ENCODE peak calls at places on chromosome 1, in five cellular contexts. E is heart left ventricle; F is uterus; R is effector memory CD4-positive, alpha-beta T cell; B is right atrium auricular region. D is an unnamed sample. For H3K4me1 and H3K36me3, the result is how much of the 10 kb centered on the place peaks cover.

GRCh38 chr1:239914827-239915231 is 176.9 kb upstream of the FMN2 start:
- DNase-seq in E (no peak), F (no peak), R (no peak), B (no peak), D (no peak)

GRCh38 chr1:194361374-194362131 is 1175.1 kb upstream of the B3GALT2 start:
- DNase-seq in E (no peak), F (no peak), R (no peak), B (no peak), D (no peak)

GRCh38 chr1:192962901-192963300 is 96.3 kb downstream of the UCHL5 start:
- DNase-seq in E (no peak), F (no peak), R (no peak), B (no peak), D (no peak)

GRCh38 chr1:31095985-31096384 is 30.5 kb upstream of the PUM1 start:
- DNase-seq in E (no peak), F (no peak), R (no peak), B (no peak), D (no peak)

GRCh38 chr1:225896937-225897549 is 8.1 kb upstream of the LEFTY1 start:
- DNase-seq in E (no peak), F (no peak), R (peak), B (no peak), D (no peak)

GRCh38 chr1:180923024-180923841 is 10.5 kb downstream of the KIAA1614 start:
- DNase-seq in E (no peak), F (no peak), R (no peak), B (no peak), D (no peak)

GRCh38 chr1:233695901-233696300 is 82.0 kb downstream of the KCNK1 start:
- DNase-seq in E (no peak), F (no peak), R (no peak), B (no peak), D (no peak)

GRCh38 chr1:101284021-101284420 is 47.2 kb downstream of the S1PR1 start:
- DNase-seq in E (no peak), F (no peak), R (no peak), B (peak), D (no peak)

GRCh38 chr1:235527196-235527814 is 23.1 kb upstream of the B3GALNT2 start:
- DNase-seq in E (no peak), F (no peak), R (no peak), B (peak), D (no peak)

GRCh38 chr1:234720709-234721436 is 110.9 kb upstream of the IRF2BP2 start:
- DNase-seq in E (no peak), F (no peak), R (no peak), B (no peak), D (no peak)

DNA sequence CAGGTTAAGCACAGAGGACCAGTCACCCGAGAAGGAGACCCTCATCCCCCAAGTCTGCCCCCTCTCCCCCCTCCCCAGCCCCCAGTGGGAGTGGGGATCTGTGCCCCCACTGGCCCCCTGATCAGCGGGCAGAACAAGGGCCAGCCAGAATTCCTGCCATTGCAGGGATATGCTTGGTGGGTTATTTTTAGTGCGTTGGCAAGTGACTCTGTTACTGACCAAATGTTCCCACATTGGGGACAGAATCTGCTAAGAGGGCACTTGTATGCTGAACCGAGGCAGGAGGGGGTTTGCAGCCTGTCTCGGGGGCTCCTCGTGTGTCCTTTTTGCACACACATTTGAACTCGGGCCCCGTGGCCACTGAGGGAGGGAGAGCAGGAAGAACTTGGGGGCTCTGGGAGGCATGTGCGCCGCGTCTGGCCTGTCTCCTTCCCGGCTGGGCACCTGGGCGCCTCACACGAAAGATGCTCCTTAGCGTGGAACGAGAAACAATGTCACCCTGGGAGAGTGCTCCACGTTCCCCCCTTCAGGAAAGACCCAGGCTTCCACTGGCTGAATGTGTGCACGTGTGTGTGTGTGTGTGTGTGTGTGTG is 66.4 kb upstream of the CASZ1 start:
- DNase-seq in E (peak), F (no peak), R (no peak), B (no peak), D (no peak)
- H3K4me1 ChIP-seq in E (under half), F (under half), R (under half), B (under half), D (under half)

GRCh38 chr1:151235235-151235634 is 19.3 kb upstream of the PSMD4 start:
- DNase-seq in E (no peak), F (no peak), R (no peak), B (no peak), D (no peak)
- H3K36me3 ChIP-seq in E (half or more), F (under half), R (half or more), B (half or more), D (under half)

GRCh38 chr1:236702995-236703394 is 16.7 kb downstream of the ACTN2 start:
- DNase-seq in E (no peak), F (no peak), R (no peak), B (no peak), D (no peak)
- H3K4me1 ChIP-seq in E (under half), F (under half), R (under half), B (under half), D (under half)

DNA sequence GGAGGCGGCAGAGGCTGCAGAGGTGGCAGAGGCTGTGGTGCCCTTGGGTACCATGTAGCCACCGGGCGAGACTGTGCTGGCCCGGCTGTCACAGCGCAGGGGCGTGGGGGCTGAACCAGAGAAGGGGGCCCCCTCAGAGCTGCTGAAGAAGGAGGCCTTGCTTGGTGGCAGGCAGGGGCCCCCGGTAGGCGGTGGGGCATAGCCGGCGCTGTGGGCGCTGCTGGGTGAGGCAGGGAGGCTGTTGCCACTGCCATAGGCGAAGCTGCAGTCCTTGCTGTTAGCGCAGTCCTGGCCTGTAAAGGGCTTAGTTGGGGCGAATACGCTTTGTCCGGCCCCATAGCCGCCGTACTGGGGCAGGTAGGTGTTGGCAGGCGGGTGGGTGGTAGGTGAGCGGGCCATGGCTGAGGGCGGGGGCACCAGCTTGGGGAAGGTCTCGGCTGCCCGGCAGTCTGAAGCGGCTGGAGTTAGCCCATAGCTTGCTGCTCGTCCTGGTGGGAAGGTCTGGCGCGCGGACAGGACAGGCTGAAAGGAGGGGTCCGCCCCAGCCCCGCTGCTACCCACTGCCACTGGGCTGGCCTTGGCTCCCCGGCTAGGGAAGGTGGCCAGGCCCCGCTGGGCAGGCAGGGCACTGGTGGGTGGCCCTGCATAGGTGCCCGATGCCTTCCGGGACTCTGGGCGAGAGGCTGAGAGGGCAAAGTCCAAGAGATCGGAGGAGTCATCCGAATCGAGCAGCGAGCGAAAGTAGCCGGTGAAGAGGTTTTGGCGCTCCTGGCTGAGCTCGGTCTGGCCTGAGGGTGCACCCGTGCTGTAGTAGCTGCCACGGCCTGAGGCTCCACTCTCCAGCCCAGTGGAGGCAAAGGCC is 54.9 kb downstream of the AHDC1 start:
- DNase-seq in E (no peak), F (no peak), R (no peak), B (no peak), D (no peak)
- H3K36me3 ChIP-seq in E (half or more), F (under half), R (under half), B (half or more), D (under half)

DNA sequence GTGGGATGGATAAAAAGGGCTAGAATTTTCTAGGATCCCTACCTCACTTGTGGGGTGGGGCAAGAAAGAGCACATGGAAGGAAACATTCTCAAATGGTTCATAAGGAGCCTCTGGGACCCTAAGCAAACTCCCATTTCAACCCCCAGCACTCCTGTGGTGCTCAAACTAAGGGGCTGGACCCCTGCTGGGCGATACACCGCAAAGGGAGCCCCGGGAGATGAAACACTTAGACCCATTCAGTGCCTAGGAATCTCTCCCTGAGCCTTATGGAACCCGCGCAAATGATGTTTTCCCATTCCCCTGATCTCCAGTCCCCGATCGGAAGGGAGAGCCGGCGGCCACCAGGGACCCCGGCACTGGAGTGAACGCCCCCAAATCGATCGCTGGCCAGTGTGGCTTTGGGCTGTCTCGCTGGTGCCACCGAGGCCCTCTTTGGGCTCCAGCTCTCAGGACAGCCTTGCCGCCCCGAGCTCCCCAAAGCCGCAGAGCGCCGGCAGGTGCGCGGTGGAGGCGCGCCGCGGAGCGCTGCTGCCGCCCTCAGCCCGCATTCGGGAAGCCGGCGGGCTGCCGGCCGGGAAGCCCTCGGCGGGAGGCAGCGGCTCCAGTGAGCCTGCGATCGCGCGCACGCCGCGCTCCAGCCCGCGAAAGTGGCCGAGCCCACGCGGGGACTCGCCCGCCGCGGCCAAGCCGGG is 1.2 kb downstream of the PLXNA2 start:
- DNase-seq in E (no peak), F (no peak), R (no peak), B (no peak), D (no peak)
- H3K4me1 ChIP-seq in E (under half), F (under half), R (under half), B (half or more), D (under half)

DNA sequence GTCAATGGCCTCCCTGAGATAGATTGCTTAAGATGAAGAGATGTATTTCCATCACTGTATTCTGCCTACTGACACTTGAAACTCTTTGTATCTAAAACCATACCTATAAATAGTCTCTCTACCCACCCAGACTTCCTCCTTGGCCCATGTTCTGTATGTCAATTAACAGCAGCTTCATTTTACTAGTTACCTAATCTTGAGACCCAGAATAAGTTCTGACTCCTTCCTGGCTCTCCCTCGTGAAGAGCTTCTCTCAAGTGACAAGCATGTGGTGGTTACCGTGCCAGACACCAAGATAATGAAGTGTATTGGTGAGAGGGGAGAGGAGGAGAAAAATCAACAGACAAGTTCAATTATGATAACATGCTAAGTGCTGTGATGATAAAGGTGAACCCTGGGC is 128.8 kb upstream of the RAVER2 start:
- DNase-seq in E (no peak), F (no peak), R (no peak), B (no peak), D (no peak)
- H3K36me3 ChIP-seq in E (under half), F (under half), R (under half), B (under half), D (under half)

DNA sequence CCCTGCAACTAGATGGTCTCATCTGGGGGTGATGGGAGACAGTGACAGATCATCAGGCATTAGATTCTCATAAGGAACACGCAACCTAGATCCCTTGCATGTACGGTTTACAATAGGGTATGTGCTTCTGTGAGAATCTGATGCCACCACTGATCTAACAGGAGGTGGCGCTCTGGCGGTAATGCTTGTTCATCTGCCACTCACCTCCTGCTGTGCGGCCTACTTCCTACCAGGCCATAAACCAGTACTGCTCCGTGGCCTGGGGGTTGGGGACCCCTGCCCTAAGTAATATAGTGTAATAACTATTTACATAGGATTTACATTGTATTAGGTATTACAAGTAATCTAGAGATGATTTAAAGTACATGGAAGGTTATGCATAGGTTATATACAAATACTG is 134.9 kb downstream of the CLEC20A start:
- DNase-seq in E (no peak), F (no peak), R (no peak), B (no peak), D (no peak)
- H3K4me1 ChIP-seq in E (under half), F (under half), R (under half), B (under half), D (under half)

D was measured in Panc1.